ENCODE peak calls at places on chromosomes 16 and 17, in ten cellular contexts. One of them, this sample, is unnamed.

GRCh38 chr17:42286411-42287295 is 1.6 kb upstream of the STAT5A start:
- DNase-seq in effector memory CD4-positive, alpha-beta T cell: no peak
- DNase-seq in CD8-positive, alpha-beta T cell: no peak
- DNase-seq in neural progenitor cell: no peak
- DNase-seq in mesothelial cell of epicardium: no peak
- DNase-seq in stimulated activated naive CD8-positive, alpha-beta T cell treated with anti-CD3 and anti-CD28 coated beads, Interleukin-15, Interleukin-2, amounts not matched to agents 100 U/mL and 50 U/mL, for 24 hours: peak
- DNase-seq in putamen: no peak
- DNase-seq in DMS53: no peak
- DNase-seq in NCI-H1092 treated with DMSO at 0.1 percent for 48 hours: no peak
- DNase-seq in stimulated activated CD4-positive, alpha-beta T cell treated with anti-CD3 and anti-CD28 coated beads, Interleukin-2, amount 100 ng/mL, for 48 hours: no peak
- DNase-seq in this sample: no peak

GRCh38 chr17:31134526-31134925 is 39.7 kb downstream of the NF1 start:
- DNase-seq in effector memory CD4-positive, alpha-beta T cell: no peak
- DNase-seq in CD8-positive, alpha-beta T cell: no peak
- DNase-seq in neural progenitor cell: no peak
- DNase-seq in mesothelial cell of epicardium: no peak
- DNase-seq in stimulated activated naive CD8-positive, alpha-beta T cell treated with anti-CD3 and anti-CD28 coated beads, Interleukin-15, Interleukin-2, amounts not matched to agents 100 U/mL and 50 U/mL, for 24 hours: no peak
- DNase-seq in putamen: no peak
- DNase-seq in DMS53: no peak
- DNase-seq in NCI-H1092 treated with DMSO at 0.1 percent for 48 hours: no peak
- DNase-seq in stimulated activated CD4-positive, alpha-beta T cell treated with anti-CD3 and anti-CD28 coated beads, Interleukin-2, amount 100 ng/mL, for 48 hours: no peak
- DNase-seq in this sample: no peak

GRCh38 chr17:50331085-50331791 is 14.7 kb upstream of the XYLT2 start:
- DNase-seq in effector memory CD4-positive, alpha-beta T cell: no peak
- DNase-seq in CD8-positive, alpha-beta T cell: no peak
- DNase-seq in neural progenitor cell: no peak
- DNase-seq in mesothelial cell of epicardium: no peak
- DNase-seq in stimulated activated naive CD8-positive, alpha-beta T cell treated with anti-CD3 and anti-CD28 coated beads, Interleukin-15, Interleukin-2, amounts not matched to agents 100 U/mL and 50 U/mL, for 24 hours: no peak
- DNase-seq in putamen: no peak
- DNase-seq in DMS53: no peak
- DNase-seq in NCI-H1092 treated with DMSO at 0.1 percent for 48 hours: no peak
- DNase-seq in stimulated activated CD4-positive, alpha-beta T cell treated with anti-CD3 and anti-CD28 coated beads, Interleukin-2, amount 100 ng/mL, for 48 hours: no peak
- DNase-seq in this sample: no peak

GRCh38 chr17:79473111-79473835 is 137.6 kb downstream of the RBFOX3 start:
- DNase-seq in effector memory CD4-positive, alpha-beta T cell: no peak
- DNase-seq in CD8-positive, alpha-beta T cell: no peak
- DNase-seq in neural progenitor cell: no peak
- DNase-seq in mesothelial cell of epicardium: no peak
- DNase-seq in stimulated activated naive CD8-positive, alpha-beta T cell treated with anti-CD3 and anti-CD28 coated beads, Interleukin-15, Interleukin-2, amounts not matched to agents 100 U/mL and 50 U/mL, for 24 hours: no peak
- DNase-seq in putamen: no peak
- DNase-seq in DMS53: no peak
- DNase-seq in NCI-H1092 treated with DMSO at 0.1 percent for 48 hours: no peak
- DNase-seq in stimulated activated CD4-positive, alpha-beta T cell treated with anti-CD3 and anti-CD28 coated beads, Interleukin-2, amount 100 ng/mL, for 48 hours: no peak
- DNase-seq in this sample: no peak

GRCh38 chr16:67024384-67024896 is 4.5 kb upstream of the CBFB start:
- DNase-seq in effector memory CD4-positive, alpha-beta T cell: no peak
- DNase-seq in CD8-positive, alpha-beta T cell: peak
- DNase-seq in neural progenitor cell: no peak
- DNase-seq in mesothelial cell of epicardium: no peak
- DNase-seq in stimulated activated naive CD8-positive, alpha-beta T cell treated with anti-CD3 and anti-CD28 coated beads, Interleukin-15, Interleukin-2, amounts not matched to agents 100 U/mL and 50 U/mL, for 24 hours: no peak
- DNase-seq in putamen: no peak
- DNase-seq in DMS53: no peak
- DNase-seq in NCI-H1092 treated with DMSO at 0.1 percent for 48 hours: no peak
- DNase-seq in stimulated activated CD4-positive, alpha-beta T cell treated with anti-CD3 and anti-CD28 coated beads, Interleukin-2, amount 100 ng/mL, for 48 hours: no peak
- DNase-seq in this sample: no peak

GRCh38 chr17:21549107-21549687 is 143.1 kb upstream of the KCNJ18 start:
- DNase-seq in effector memory CD4-positive, alpha-beta T cell: no peak
- DNase-seq in CD8-positive, alpha-beta T cell: no peak
- DNase-seq in neural progenitor cell: no peak
- DNase-seq in mesothelial cell of epicardium: no peak
- DNase-seq in stimulated activated naive CD8-positive, alpha-beta T cell treated with anti-CD3 and anti-CD28 coated beads, Interleukin-15, Interleukin-2, amounts not matched to agents 100 U/mL and 50 U/mL, for 24 hours: peak
- DNase-seq in putamen: no peak
- DNase-seq in DMS53: no peak
- DNase-seq in NCI-H1092 treated with DMSO at 0.1 percent for 48 hours: no peak
- DNase-seq in stimulated activated CD4-positive, alpha-beta T cell treated with anti-CD3 and anti-CD28 coated beads, Interleukin-2, amount 100 ng/mL, for 48 hours: peak
- DNase-seq in this sample: no peak

GRCh38 chr16:27315333-27316037 is 1.7 kb downstream of the IL4R start:
- DNase-seq in effector memory CD4-positive, alpha-beta T cell: no peak
- DNase-seq in CD8-positive, alpha-beta T cell: peak
- DNase-seq in neural progenitor cell: peak
- DNase-seq in mesothelial cell of epicardium: no peak
- DNase-seq in stimulated activated naive CD8-positive, alpha-beta T cell treated with anti-CD3 and anti-CD28 coated beads, Interleukin-15, Interleukin-2, amounts not matched to agents 100 U/mL and 50 U/mL, for 24 hours: peak
- DNase-seq in putamen: no peak
- DNase-seq in DMS53: no peak
- DNase-seq in NCI-H1092 treated with DMSO at 0.1 percent for 48 hours: no peak
- DNase-seq in stimulated activated CD4-positive, alpha-beta T cell treated with anti-CD3 and anti-CD28 coated beads, Interleukin-2, amount 100 ng/mL, for 48 hours: peak
- DNase-seq in this sample: no peak

GRCh38 chr17:31296156-31296555 is 883 bp downstream of the OMG start:
- DNase-seq in effector memory CD4-positive, alpha-beta T cell: no peak
- DNase-seq in CD8-positive, alpha-beta T cell: no peak
- DNase-seq in neural progenitor cell: no peak
- DNase-seq in mesothelial cell of epicardium: no peak
- DNase-seq in stimulated activated naive CD8-positive, alpha-beta T cell treated with anti-CD3 and anti-CD28 coated beads, Interleukin-15, Interleukin-2, amounts not matched to agents 100 U/mL and 50 U/mL, for 24 hours: no peak
- DNase-seq in putamen: peak
- DNase-seq in DMS53: no peak
- DNase-seq in NCI-H1092 treated with DMSO at 0.1 percent for 48 hours: no peak
- DNase-seq in stimulated activated CD4-positive, alpha-beta T cell treated with anti-CD3 and anti-CD28 coated beads, Interleukin-2, amount 100 ng/mL, for 48 hours: no peak
- DNase-seq in this sample: no peak

GRCh38 chr17:19753049-19753444 is 4.9 kb upstream of the ALDH3A1 start:
- DNase-seq in effector memory CD4-positive, alpha-beta T cell: no peak
- DNase-seq in CD8-positive, alpha-beta T cell: no peak
- DNase-seq in neural progenitor cell: no peak
- DNase-seq in mesothelial cell of epicardium: no peak
- DNase-seq in stimulated activated naive CD8-positive, alpha-beta T cell treated with anti-CD3 and anti-CD28 coated beads, Interleukin-15, Interleukin-2, amounts not matched to agents 100 U/mL and 50 U/mL, for 24 hours: no peak
- DNase-seq in putamen: peak
- DNase-seq in DMS53: peak
- DNase-seq in NCI-H1092 treated with DMSO at 0.1 percent for 48 hours: no peak
- DNase-seq in stimulated activated CD4-positive, alpha-beta T cell treated with anti-CD3 and anti-CD28 coated beads, Interleukin-2, amount 100 ng/mL, for 48 hours: no peak
- DNase-seq in this sample: no peak

GRCh38 chr16:12062343-12063003 is 85.9 kb downstream of the SNX29 start:
- DNase-seq in effector memory CD4-positive, alpha-beta T cell: no peak
- DNase-seq in CD8-positive, alpha-beta T cell: no peak
- DNase-seq in neural progenitor cell: no peak
- DNase-seq in mesothelial cell of epicardium: no peak
- DNase-seq in stimulated activated naive CD8-positive, alpha-beta T cell treated with anti-CD3 and anti-CD28 coated beads, Interleukin-15, Interleukin-2, amounts not matched to agents 100 U/mL and 50 U/mL, for 24 hours: no peak
- DNase-seq in putamen: no peak
- DNase-seq in DMS53: peak
- DNase-seq in NCI-H1092 treated with DMSO at 0.1 percent for 48 hours: no peak
- DNase-seq in stimulated activated CD4-positive, alpha-beta T cell treated with anti-CD3 and anti-CD28 coated beads, Interleukin-2, amount 100 ng/mL, for 48 hours: no peak
- DNase-seq in this sample: no peak

GRCh38 chr16:1096164-1097082 is at the start of gene C1QTNF8:
- DNase-seq in effector memory CD4-positive, alpha-beta T cell: no peak
- DNase-seq in CD8-positive, alpha-beta T cell: no peak
- DNase-seq in neural progenitor cell: no peak
- DNase-seq in mesothelial cell of epicardium: no peak
- DNase-seq in stimulated activated naive CD8-positive, alpha-beta T cell treated with anti-CD3 and anti-CD28 coated beads, Interleukin-15, Interleukin-2, amounts not matched to agents 100 U/mL and 50 U/mL, for 24 hours: no peak
- DNase-seq in putamen: no peak
- DNase-seq in DMS53: no peak
- DNase-seq in NCI-H1092 treated with DMSO at 0.1 percent for 48 hours: no peak
- DNase-seq in stimulated activated CD4-positive, alpha-beta T cell treated with anti-CD3 and anti-CD28 coated beads, Interleukin-2, amount 100 ng/mL, for 48 hours: no peak
- DNase-seq in this sample: no peak

GRCh38 chr16:54632322-54632721 is 298.3 kb upstream of the IRX5 start:
- DNase-seq in effector memory CD4-positive, alpha-beta T cell: no peak
- DNase-seq in CD8-positive, alpha-beta T cell: no peak
- DNase-seq in neural progenitor cell: peak
- DNase-seq in mesothelial cell of epicardium: no peak
- DNase-seq in stimulated activated naive CD8-positive, alpha-beta T cell treated with anti-CD3 and anti-CD28 coated beads, Interleukin-15, Interleukin-2, amounts not matched to agents 100 U/mL and 50 U/mL, for 24 hours: no peak
- DNase-seq in putamen: no peak
- DNase-seq in DMS53: no peak
- DNase-seq in NCI-H1092 treated with DMSO at 0.1 percent for 48 hours: peak
- DNase-seq in stimulated activated CD4-positive, alpha-beta T cell treated with anti-CD3 and anti-CD28 coated beads, Interleukin-2, amount 100 ng/mL, for 48 hours: no peak
- DNase-seq in this sample: no peak

This sample was measured in T follicular helper cell.